ENCODE peak calls at places on chromosome X, in six cellular contexts. One of them, this sample, is unnamed.

GRCh38 chrX:17597836-17598434 is 139.4 kb upstream of the SCML1 start:
- DNase-seq in PC-9: no peak
- DNase-seq in esophagus squamous epithelium: no peak
- DNase-seq in bronchial epithelial cell: no peak
- DNase-seq in choroid plexus epithelial cell: peak
- DNase-seq in A549: no peak
- DNase-seq in this sample: peak

GRCh38 chrX:43813898-43814297 is 68.4 kb downstream of the MAOB start:
- DNase-seq in A549: peak
- DNase-seq in esophagus squamous epithelium: no peak
- DNase-seq in choroid plexus epithelial cell: peak
- DNase-seq in PC-9: no peak
- DNase-seq in bronchial epithelial cell: no peak
- DNase-seq in this sample: peak

GRCh38 chrX:17527932-17528331 is 152.9 kb downstream of the NHS start:
- DNase-seq in bronchial epithelial cell: no peak
- DNase-seq in A549: no peak
- DNase-seq in esophagus squamous epithelium: no peak
- DNase-seq in choroid plexus epithelial cell: no peak
- DNase-seq in PC-9: no peak
- DNase-seq in this sample: no peak

GRCh38 chrX:114582264-114582632 is 1.6 kb upstream of the HTR2C start:
- DNase-seq in A549: no peak
- DNase-seq in choroid plexus epithelial cell: no peak
- DNase-seq in bronchial epithelial cell: no peak
- DNase-seq in esophagus squamous epithelium: no peak
- DNase-seq in PC-9: no peak
- DNase-seq in this sample: no peak

GRCh38 chrX:19776753-19777152 is 110.6 kb downstream of the SH3KBP1 start:
- DNase-seq in choroid plexus epithelial cell: no peak
- DNase-seq in A549: no peak
- DNase-seq in esophagus squamous epithelium: no peak
- DNase-seq in bronchial epithelial cell: no peak
- DNase-seq in PC-9: no peak
- DNase-seq in this sample: no peak

GRCh38 chrX:1874899-1875298 is 260.0 kb downstream of the ASMT start:
- DNase-seq in choroid plexus epithelial cell: no peak
- DNase-seq in A549: no peak
- DNase-seq in PC-9: no peak
- DNase-seq in esophagus squamous epithelium: no peak
- DNase-seq in bronchial epithelial cell: no peak
- DNase-seq in this sample: no peak

GRCh38 chrX:22758807-22759481 is 240.8 kb upstream of the DDX53 start:
- DNase-seq in PC-9: no peak
- DNase-seq in bronchial epithelial cell: no peak
- DNase-seq in choroid plexus epithelial cell: no peak
- DNase-seq in A549: no peak
- DNase-seq in esophagus squamous epithelium: no peak
- DNase-seq in this sample: no peak

GRCh38 chrX:120015145-120016067 is 62.1 kb downstream of the RHOXF2B start:
- DNase-seq in bronchial epithelial cell: no peak
- DNase-seq in PC-9: peak
- DNase-seq in choroid plexus epithelial cell: no peak
- DNase-seq in A549: no peak
- DNase-seq in esophagus squamous epithelium: no peak
- DNase-seq in this sample: peak

GRCh38 chrX:698246-698645 is 67.7 kb downstream of the SHOX start:
- DNase-seq in PC-9: no peak
- DNase-seq in A549: no peak
- DNase-seq in esophagus squamous epithelium: no peak
- DNase-seq in choroid plexus epithelial cell: no peak
- DNase-seq in bronchial epithelial cell: no peak
- DNase-seq in this sample: no peak

GRCh38 chrX:147550217-147550616 is 361.5 kb upstream of the FMR1 start:
- DNase-seq in choroid plexus epithelial cell: no peak
- DNase-seq in A549: no peak
- DNase-seq in bronchial epithelial cell: no peak
- DNase-seq in esophagus squamous epithelium: no peak
- DNase-seq in PC-9: peak
- DNase-seq in this sample: no peak

GRCh38 chrX:136768469-136769084 is 12.2 kb downstream of the ARHGEF6 start:
- DNase-seq in A549: no peak
- DNase-seq in esophagus squamous epithelium: no peak
- DNase-seq in bronchial epithelial cell: peak
- DNase-seq in choroid plexus epithelial cell: peak
- DNase-seq in PC-9: no peak
- DNase-seq in this sample: no peak

GRCh38 chrX:41688154-41688553 is 619 bp upstream of the GPR34 start:
- DNase-seq in A549: no peak
- DNase-seq in PC-9: no peak
- DNase-seq in esophagus squamous epithelium: no peak
- DNase-seq in bronchial epithelial cell: no peak
- DNase-seq in choroid plexus epithelial cell: no peak
- DNase-seq in this sample: no peak

GRCh38 chrX:8967471-8967870 is 66.5 kb downstream of the FAM9B start:
- DNase-seq in A549: no peak
- DNase-seq in PC-9: no peak
- DNase-seq in esophagus squamous epithelium: no peak
- DNase-seq in choroid plexus epithelial cell: no peak
- DNase-seq in bronchial epithelial cell: no peak
- DNase-seq in this sample: no peak

GRCh38 chrX:41737065-41737464 is 13.1 kb downstream of the GPR82 start:
- DNase-seq in A549: no peak
- DNase-seq in bronchial epithelial cell: no peak
- DNase-seq in esophagus squamous epithelium: no peak
- DNase-seq in PC-9: no peak
- DNase-seq in choroid plexus epithelial cell: no peak
- DNase-seq in this sample: no peak

GRCh38 chrX:110320588-110320987 is 2.7 kb upstream of the AMMECR1 start:
- DNase-seq in PC-9: no peak
- DNase-seq in esophagus squamous epithelium: no peak
- DNase-seq in A549: no peak
- DNase-seq in choroid plexus epithelial cell: no peak
- DNase-seq in bronchial epithelial cell: no peak
- DNase-seq in this sample: no peak

GRCh38 chrX:8849945-8850344 is 48.8 kb upstream of the FAM9A start:
- DNase-seq in esophagus squamous epithelium: no peak
- DNase-seq in A549: peak
- DNase-seq in bronchial epithelial cell: no peak
- DNase-seq in PC-9: no peak
- DNase-seq in choroid plexus epithelial cell: no peak
- DNase-seq in this sample: no peak

GRCh38 chrX:10833299-10834169 is 213.1 kb upstream of the MID1 start:
- DNase-seq in PC-9: peak
- DNase-seq in bronchial epithelial cell: peak
- DNase-seq in A549: peak
- DNase-seq in esophagus squamous epithelium: no peak
- DNase-seq in choroid plexus epithelial cell: peak
- DNase-seq in this sample: peak

GRCh38 chrX:153645151-153645550 is 1.9 kb upstream of the DUSP9 start:
- DNase-seq in A549: no peak
- DNase-seq in bronchial epithelial cell: no peak
- DNase-seq in choroid plexus epithelial cell: no peak
- DNase-seq in PC-9: no peak
- DNase-seq in esophagus squamous epithelium: no peak
- DNase-seq in this sample: no peak

GRCh38 chrX:97527725-97528124 is 644.0 kb downstream of the RPA4 start:
- DNase-seq in bronchial epithelial cell: no peak
- DNase-seq in PC-9: no peak
- DNase-seq in A549: no peak
- DNase-seq in choroid plexus epithelial cell: no peak
- DNase-seq in esophagus squamous epithelium: no peak
- DNase-seq in this sample: no peak

GRCh38 chrX:48972214-48973164 is 845 bp upstream of the KCND1 start:
- DNase-seq in esophagus squamous epithelium: no peak
- DNase-seq in choroid plexus epithelial cell: peak
- DNase-seq in A549: peak
- DNase-seq in bronchial epithelial cell: peak
- DNase-seq in PC-9: no peak
- DNase-seq in this sample: peak

GRCh38 chrX:15619053-15619772 is 18.5 kb upstream of the ACE2 start:
- DNase-seq in choroid plexus epithelial cell: peak
- DNase-seq in esophagus squamous epithelium: no peak
- DNase-seq in bronchial epithelial cell: peak
- DNase-seq in A549: peak
- DNase-seq in PC-9: peak
- DNase-seq in this sample: peak

GRCh38 chrX:31600823-31601222 is 529.0 kb upstream of the FTHL17 start:
- DNase-seq in choroid plexus epithelial cell: no peak
- DNase-seq in bronchial epithelial cell: no peak
- DNase-seq in PC-9: no peak
- DNase-seq in esophagus squamous epithelium: no peak
- DNase-seq in A549: no peak
- DNase-seq in this sample: no peak

GRCh38 chrX:13258725-13259124 is 61.1 kb downstream of the ATXN3L start:
- DNase-seq in bronchial epithelial cell: no peak
- DNase-seq in choroid plexus epithelial cell: no peak
- DNase-seq in esophagus squamous epithelium: no peak
- DNase-seq in PC-9: no peak
- DNase-seq in A549: no peak
- DNase-seq in this sample: no peak

GRCh38 chrX:6729581-6729980 is 194.7 kb upstream of the VCX3A start:
- DNase-seq in esophagus squamous epithelium: no peak
- DNase-seq in bronchial epithelial cell: peak
- DNase-seq in A549: no peak
- DNase-seq in PC-9: no peak
- DNase-seq in choroid plexus epithelial cell: no peak
- DNase-seq in this sample: no peak

GRCh38 chrX:153408871-153409351 is 2.4 kb upstream of the ZFP92 start:
- DNase-seq in esophagus squamous epithelium: no peak
- DNase-seq in A549: no peak
- DNase-seq in bronchial epithelial cell: no peak
- DNase-seq in PC-9: no peak
- DNase-seq in choroid plexus epithelial cell: no peak
- DNase-seq in this sample: no peak

DNA sequence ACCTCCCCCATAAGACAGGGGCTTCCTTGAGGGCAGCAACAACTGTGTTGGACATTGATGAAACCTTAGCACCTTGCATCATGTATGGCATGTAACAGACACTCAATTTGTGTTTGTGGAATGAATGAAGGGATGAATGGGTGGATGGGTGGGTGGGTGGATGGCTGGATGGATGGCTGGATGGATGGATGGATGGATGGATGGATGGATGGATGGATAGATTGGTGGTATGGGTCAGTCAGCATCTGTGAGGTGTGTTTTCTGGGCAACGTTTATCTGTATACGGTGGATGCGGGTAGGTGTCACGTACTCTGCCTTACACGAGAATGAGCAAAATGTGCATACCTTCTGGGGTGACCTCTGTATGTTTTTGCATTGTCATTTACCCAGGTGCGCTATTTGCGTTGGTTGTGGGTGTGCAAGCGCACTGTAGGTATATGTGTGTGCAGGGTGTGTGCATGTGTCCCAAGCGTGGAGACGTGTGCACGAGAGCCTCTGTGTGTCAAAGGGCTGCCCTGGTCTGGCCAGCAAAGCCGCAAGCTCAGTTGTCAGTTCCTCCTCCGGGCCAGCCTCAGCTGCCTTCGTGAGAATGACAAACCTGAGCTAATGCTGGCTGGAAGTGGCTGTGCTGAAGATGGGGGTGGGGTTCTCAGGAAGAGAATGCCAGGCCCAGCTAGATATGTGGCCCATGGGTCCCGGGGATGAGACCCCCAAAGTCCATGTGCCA is 26.5 kb downstream of the ELF4 start:
- DNase-seq in choroid plexus epithelial cell: no peak
- DNase-seq in esophagus squamous epithelium: no peak
- DNase-seq in A549: no peak
- DNase-seq in bronchial epithelial cell: no peak
- DNase-seq in PC-9: no peak
- DNase-seq in this sample: no peak
- TF ChIP-seq CTCF in choroid plexus epithelial cell: no peak
- TF ChIP-seq CTCF in esophagus squamous epithelium: no peak
- TF ChIP-seq CTCF in A549: no peak
- TF ChIP-seq CTCF in bronchial epithelial cell: no peak
- TF ChIP-seq CTCF in PC-9: no peak
- TF ChIP-seq CTCF in this sample: no peak

GRCh38 chrX:39852496-39852895 is 245.3 kb downstream of the BCOR start:
- DNase-seq in A549: no peak
- DNase-seq in bronchial epithelial cell: no peak
- DNase-seq in choroid plexus epithelial cell: no peak
- DNase-seq in PC-9: no peak
- DNase-seq in esophagus squamous epithelium: no peak
- DNase-seq in this sample: no peak

GRCh38 chrX:39853417-39853816 is 244.3 kb downstream of the BCOR start:
- DNase-seq in choroid plexus epithelial cell: no peak
- DNase-seq in esophagus squamous epithelium: no peak
- DNase-seq in PC-9: no peak
- DNase-seq in bronchial epithelial cell: no peak
- DNase-seq in A549: no peak
- DNase-seq in this sample: no peak

GRCh38 chrX:39855748-39856129 is 242.0 kb downstream of the BCOR start:
- DNase-seq in PC-9: no peak
- DNase-seq in esophagus squamous epithelium: peak
- DNase-seq in choroid plexus epithelial cell: no peak
- DNase-seq in bronchial epithelial cell: peak
- DNase-seq in A549: peak
- DNase-seq in this sample: peak

GRCh38 chrX:39856472-39857121 is 241.2 kb downstream of the BCOR start:
- DNase-seq in bronchial epithelial cell: no peak
- DNase-seq in choroid plexus epithelial cell: no peak
- DNase-seq in esophagus squamous epithelium: no peak
- DNase-seq in PC-9: no peak
- DNase-seq in A549: no peak
- DNase-seq in this sample: no peak

GRCh38 chrX:39854772-39855747 is 242.7 kb downstream of the BCOR start:
- DNase-seq in choroid plexus epithelial cell: no peak
- DNase-seq in A549: no peak
- DNase-seq in PC-9: no peak
- DNase-seq in esophagus squamous epithelium: no peak
- DNase-seq in bronchial epithelial cell: no peak
- DNase-seq in this sample: no peak
- TF ChIP-seq CTCF in choroid plexus epithelial cell: no peak
- TF ChIP-seq CTCF in A549: no peak
- TF ChIP-seq CTCF in PC-9: no peak
- TF ChIP-seq CTCF in esophagus squamous epithelium: no peak
- TF ChIP-seq CTCF in bronchial epithelial cell: no peak
- TF ChIP-seq CTCF in this sample: no peak

GRCh38 chrX:70449457-70449966 is 4.9 kb downstream of the DLG3 start:
- DNase-seq in bronchial epithelial cell: no peak
- DNase-seq in esophagus squamous epithelium: no peak
- DNase-seq in A549: no peak
- DNase-seq in choroid plexus epithelial cell: no peak
- DNase-seq in PC-9: no peak
- DNase-seq in this sample: no peak
- TF ChIP-seq CTCF in bronchial epithelial cell: no peak
- TF ChIP-seq CTCF in esophagus squamous epithelium: no peak
- TF ChIP-seq CTCF in A549: no peak
- TF ChIP-seq CTCF in choroid plexus epithelial cell: no peak
- TF ChIP-seq CTCF in PC-9: no peak
- TF ChIP-seq CTCF in this sample: no peak

DNA sequence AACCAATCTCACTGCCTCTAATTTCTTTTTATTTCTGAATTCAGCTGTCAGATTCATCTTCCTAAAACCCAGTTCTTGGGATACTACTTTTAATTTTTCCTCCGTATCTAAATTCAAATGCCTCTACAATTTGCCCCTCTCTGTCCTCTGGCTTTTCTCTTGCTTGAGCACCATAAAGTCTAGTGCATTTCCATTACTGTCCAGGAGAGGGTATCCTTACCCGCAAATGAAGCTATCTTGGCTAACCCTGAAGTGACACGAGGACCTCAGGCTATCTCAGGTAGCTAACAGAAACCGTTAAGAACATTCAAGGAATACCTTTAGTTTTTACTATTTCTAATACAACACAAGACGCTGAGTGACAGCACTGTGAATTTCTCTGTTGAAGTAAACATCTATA is 49.4 kb upstream of the PRR32 start:
- DNase-seq in A549: peak
- DNase-seq in choroid plexus epithelial cell: no peak
- DNase-seq in esophagus squamous epithelium: no peak
- DNase-seq in PC-9: peak
- DNase-seq in bronchial epithelial cell: peak
- DNase-seq in this sample: no peak
- TF ChIP-seq CTCF in A549: no peak
- TF ChIP-seq CTCF in choroid plexus epithelial cell: peak
- TF ChIP-seq CTCF in esophagus squamous epithelium: peak
- TF ChIP-seq CTCF in PC-9: peak
- TF ChIP-seq CTCF in bronchial epithelial cell: no peak
- TF ChIP-seq CTCF in this sample: no peak